ENCODE peak calls at places on chromosomes 4 and X, in four cellular contexts. One of them, this sample, is unnamed.
A peak's percentile ranks its signal among the peaks of the same experiment; 100 is the strongest.

GRCh38 chrX:68183612-68184214 is 249.6 kb downstream of the OPHN1 start:
- DNase-seq in cardiac muscle cell: peak; percentile 32
- DNase-seq in left lung: no peak
- DNase-seq in lower lobe of right lung: no peak
- DNase-seq in this sample: no peak

GRCh38 chrX:35166023-35166422 is 223.4 kb downstream of the FAM47B start:
- DNase-seq in cardiac muscle cell: peak; percentile 8
- DNase-seq in left lung: no peak
- DNase-seq in lower lobe of right lung: no peak
- DNase-seq in this sample: no peak

GRCh38 chr4:23857353-23857752 is 32.5 kb downstream of the PPARGC1A start:
- DNase-seq in cardiac muscle cell: no peak
- DNase-seq in left lung: no peak
- DNase-seq in lower lobe of right lung: no peak
- DNase-seq in this sample: no peak

GRCh38 chrX:154649864-154650510 is 3.4 kb downstream of the CTAG2 start:
- DNase-seq in cardiac muscle cell: no peak
- DNase-seq in left lung: no peak
- DNase-seq in lower lobe of right lung: no peak
- DNase-seq in this sample: no peak

GRCh38 chr4:169201144-169202124 is 69.3 kb downstream of the SH3RF1 start:
- DNase-seq in cardiac muscle cell: no peak
- DNase-seq in left lung: no peak
- DNase-seq in lower lobe of right lung: no peak
- DNase-seq in this sample: no peak

GRCh38 chrX:121308276-121308805 is 260.9 kb downstream of the GLUD2 start:
- DNase-seq in cardiac muscle cell: peak; percentile 24
- DNase-seq in left lung: no peak
- DNase-seq in lower lobe of right lung: no peak
- DNase-seq in this sample: no peak

GRCh38 chr4:151472297-151472696 is 63.3 kb downstream of the FHIP1A start:
- DNase-seq in cardiac muscle cell: no peak
- DNase-seq in left lung: no peak
- DNase-seq in lower lobe of right lung: no peak
- DNase-seq in this sample: no peak

GRCh38 chr4:21097865-21098264 is 397.6 kb downstream of the PACRGL start:
- DNase-seq in cardiac muscle cell: no peak
- DNase-seq in left lung: no peak
- DNase-seq in lower lobe of right lung: no peak
- DNase-seq in this sample: no peak

GRCh38 chrX:119729408-119730201 is 28.8 kb upstream of the SOWAHD start:
- DNase-seq in cardiac muscle cell: peak; percentile 64
- DNase-seq in left lung: no peak
- DNase-seq in lower lobe of right lung: peak; percentile 52
- DNase-seq in this sample: peak; percentile 40

GRCh38 chr4:138259801-138260200 is 17.7 kb upstream of the SLC7A11 start:
- DNase-seq in cardiac muscle cell: no peak
- DNase-seq in left lung: no peak
- DNase-seq in lower lobe of right lung: no peak
- DNase-seq in this sample: no peak

DNA sequence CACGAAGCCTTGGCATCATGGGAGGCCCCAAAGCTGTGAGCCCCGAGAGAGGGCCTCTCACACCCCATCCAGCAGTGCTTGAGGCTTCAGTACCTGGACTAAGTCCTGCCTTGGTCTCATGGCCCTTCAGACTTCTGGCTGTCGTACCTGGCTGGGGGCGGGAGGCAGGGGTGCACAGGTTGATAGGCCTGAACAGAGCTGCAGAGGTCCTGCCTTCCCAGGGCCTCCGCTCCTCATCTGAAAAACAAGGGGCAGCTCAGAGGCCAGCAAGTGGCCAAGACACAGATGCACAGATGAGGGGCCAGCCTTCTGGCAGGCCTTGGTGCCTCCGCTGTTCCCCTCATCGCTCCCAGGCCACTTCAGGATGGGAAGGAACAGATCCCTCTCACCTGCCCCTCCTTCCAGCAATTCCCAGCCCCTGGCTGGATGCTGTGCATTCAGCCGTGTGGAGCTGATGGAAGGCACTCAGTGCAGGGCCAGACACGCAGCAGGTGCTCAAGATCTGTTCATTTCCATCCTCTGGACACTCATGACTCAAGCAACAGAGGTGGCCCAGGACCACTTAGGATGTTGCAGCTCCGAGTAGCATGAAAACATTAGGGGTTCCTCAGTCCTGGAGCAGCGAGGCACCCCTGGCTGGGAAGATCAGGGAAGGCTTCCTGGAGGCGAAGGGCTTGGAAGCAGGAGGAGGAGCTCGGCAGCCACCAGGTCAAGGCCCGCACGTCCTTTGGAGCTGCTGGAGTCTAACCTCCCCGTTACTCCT is 1.4 kb downstream of the ZNF185 start:
- DNase-seq in cardiac muscle cell: no peak
- DNase-seq in left lung: no peak
- DNase-seq in lower lobe of right lung: no peak
- DNase-seq in this sample: no peak
- H3K4me1 ChIP-seq in cardiac muscle cell: no peaks in the 10 kb centered on the region
- H3K4me1 ChIP-seq in left lung: no peaks in the 10 kb centered on the region
- H3K4me1 ChIP-seq in lower lobe of right lung: no peaks in the 10 kb centered on the region
- H3K4me1 ChIP-seq in this sample: no peaks in the 10 kb centered on the region

GRCh38 chrX:19799319-19800182 is 87.8 kb downstream of the SH3KBP1 start:
- DNase-seq in cardiac muscle cell: no peak
- DNase-seq in left lung: no peak
- DNase-seq in lower lobe of right lung: no peak
- DNase-seq in this sample: no peak
- H3K4me3 ChIP-seq in cardiac muscle cell: no peak overlapping the region
- H3K4me3 ChIP-seq in left lung: no peak overlapping the region
- H3K4me3 ChIP-seq in lower lobe of right lung: peak overlapping the region; percentile 28
- H3K4me3 ChIP-seq in this sample: no peak overlapping the region

GRCh38 chr4:55947254-55947882 is 1.4 kb upstream of the CEP135 start:
- DNase-seq in cardiac muscle cell: no peak
- DNase-seq in left lung: no peak
- DNase-seq in lower lobe of right lung: no peak
- DNase-seq in this sample: no peak
- H3K4me1 ChIP-seq in cardiac muscle cell: peaks cover 14% of the 10 kb centered on the region
- H3K4me1 ChIP-seq in left lung: peaks cover 28% of the 10 kb centered on the region
- H3K4me1 ChIP-seq in lower lobe of right lung: peaks cover 25% of the 10 kb centered on the region
- H3K4me1 ChIP-seq in this sample: peaks cover 3% of the 10 kb centered on the region

DNA sequence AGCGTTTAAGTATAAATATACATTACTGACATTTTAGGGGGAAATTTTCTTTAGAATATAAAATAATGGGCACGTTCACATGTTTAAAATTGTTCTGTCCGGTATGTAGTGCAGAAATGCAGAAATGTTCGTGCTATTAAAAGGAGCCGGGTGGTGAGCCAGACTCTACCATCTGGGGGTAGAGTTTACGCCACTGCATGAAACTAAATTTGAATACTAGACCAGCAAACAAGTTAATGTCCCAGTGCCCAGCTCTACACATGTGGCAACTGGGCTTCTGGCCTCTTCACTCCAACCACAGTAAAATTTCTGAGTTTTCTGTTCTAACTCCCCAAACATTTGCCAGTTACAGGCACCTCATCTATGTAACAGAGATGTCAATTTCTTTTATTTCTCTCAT is 1453.3 kb upstream of the TENM3 start:
- DNase-seq in cardiac muscle cell: no peak
- DNase-seq in left lung: no peak
- DNase-seq in lower lobe of right lung: no peak
- DNase-seq in this sample: no peak
- H3K4me3 ChIP-seq in cardiac muscle cell: no peak overlapping the region
- H3K4me3 ChIP-seq in left lung: no peak overlapping the region
- H3K4me3 ChIP-seq in lower lobe of right lung: no peak overlapping the region
- H3K4me3 ChIP-seq in this sample: no peak overlapping the region

GRCh38 chr4:1017706-1018105 is 6.3 kb downstream of the FGFRL1 start:
- DNase-seq in cardiac muscle cell: no peak
- DNase-seq in left lung: no peak
- DNase-seq in lower lobe of right lung: no peak
- DNase-seq in this sample: no peak
- H3K4me1 ChIP-seq in cardiac muscle cell: peaks cover 14% of the 10 kb centered on the region
- H3K4me1 ChIP-seq in left lung: peaks cover 2% of the 10 kb centered on the region
- H3K4me1 ChIP-seq in lower lobe of right lung: peaks cover 4% of the 10 kb centered on the region
- H3K4me1 ChIP-seq in this sample: no peaks in the 10 kb centered on the region

DNA sequence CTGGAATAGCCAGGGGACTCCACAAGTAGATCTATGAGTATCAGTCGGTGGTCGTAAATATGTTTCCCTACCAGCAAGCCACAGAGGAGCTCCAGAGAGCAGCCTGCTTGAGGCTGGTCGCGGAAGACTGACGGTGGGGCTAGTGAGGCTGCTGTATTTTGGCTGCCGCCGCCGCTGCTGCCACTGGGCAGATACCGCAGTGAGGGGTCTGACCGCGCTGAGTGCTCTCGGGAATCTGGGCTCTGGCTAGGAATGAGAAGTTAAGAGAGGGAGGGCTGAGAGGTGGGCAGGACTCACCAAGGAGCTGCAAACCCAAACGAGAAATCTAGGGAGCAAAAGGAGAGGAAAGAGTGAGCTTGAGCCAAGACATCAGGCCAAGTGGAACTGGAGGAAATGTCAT is at the start of gene EXOC1L:
- DNase-seq in cardiac muscle cell: peak; percentile 78
- DNase-seq in left lung: no peak
- DNase-seq in lower lobe of right lung: no peak
- DNase-seq in this sample: peak; percentile 15
- H3K4me3 ChIP-seq in cardiac muscle cell: no peak within 1 kb of the TSS
- H3K4me3 ChIP-seq in left lung: no peak within 1 kb of the TSS
- H3K4me3 ChIP-seq in lower lobe of right lung: peak within 1 kb of the TSS; percentile 27
- H3K4me3 ChIP-seq in this sample: peak within 1 kb of the TSS; percentile 30

GRCh38 chr4:147515220-147515936 is 34.5 kb downstream of the EDNRA start:
- DNase-seq in cardiac muscle cell: no peak
- DNase-seq in left lung: no peak
- DNase-seq in lower lobe of right lung: no peak
- DNase-seq in this sample: no peak

GRCh38 chr4:147513952-147514351 is 33.1 kb downstream of the EDNRA start:
- DNase-seq in cardiac muscle cell: no peak
- DNase-seq in left lung: no peak
- DNase-seq in lower lobe of right lung: no peak
- DNase-seq in this sample: no peak

GRCh38 chr4:147516133-147516532 is 35.2 kb downstream of the EDNRA start:
- DNase-seq in cardiac muscle cell: no peak
- DNase-seq in left lung: no peak
- DNase-seq in lower lobe of right lung: no peak
- DNase-seq in this sample: no peak

GRCh38 chr4:147518846-147519767 is 38.2 kb downstream of the EDNRA start:
- DNase-seq in cardiac muscle cell: peak; percentile 66
- DNase-seq in left lung: no peak
- DNase-seq in lower lobe of right lung: peak; percentile 51
- DNase-seq in this sample: no peak

DNA sequence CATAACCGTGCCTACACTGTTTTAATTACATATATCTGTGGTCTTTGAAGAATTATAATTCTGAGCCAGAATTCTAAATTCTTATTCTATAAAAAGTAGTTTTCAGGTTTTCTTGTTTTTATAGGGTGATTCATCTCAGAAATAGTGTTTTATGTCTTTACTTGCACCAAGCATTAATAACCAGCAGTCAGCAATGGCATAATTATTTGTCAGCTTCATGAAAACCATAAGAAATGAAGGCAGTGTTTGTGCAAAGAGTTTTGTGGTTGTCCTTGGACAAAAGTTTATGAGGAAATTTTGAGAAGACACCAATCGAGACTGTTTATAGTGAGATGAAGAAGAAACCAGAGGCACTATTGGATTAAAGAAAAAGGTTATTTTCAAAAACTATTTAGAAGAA is 37.2 kb downstream of the EDNRA start:
- DNase-seq in cardiac muscle cell: no peak
- DNase-seq in left lung: no peak
- DNase-seq in lower lobe of right lung: no peak
- DNase-seq in this sample: no peak
- H3K4me1 ChIP-seq in cardiac muscle cell: peaks cover 4% of the 10 kb centered on the region
- H3K4me1 ChIP-seq in left lung: no peaks in the 10 kb centered on the region
- H3K4me1 ChIP-seq in lower lobe of right lung: no peaks in the 10 kb centered on the region
- H3K4me1 ChIP-seq in this sample: no peaks in the 10 kb centered on the region

DNA sequence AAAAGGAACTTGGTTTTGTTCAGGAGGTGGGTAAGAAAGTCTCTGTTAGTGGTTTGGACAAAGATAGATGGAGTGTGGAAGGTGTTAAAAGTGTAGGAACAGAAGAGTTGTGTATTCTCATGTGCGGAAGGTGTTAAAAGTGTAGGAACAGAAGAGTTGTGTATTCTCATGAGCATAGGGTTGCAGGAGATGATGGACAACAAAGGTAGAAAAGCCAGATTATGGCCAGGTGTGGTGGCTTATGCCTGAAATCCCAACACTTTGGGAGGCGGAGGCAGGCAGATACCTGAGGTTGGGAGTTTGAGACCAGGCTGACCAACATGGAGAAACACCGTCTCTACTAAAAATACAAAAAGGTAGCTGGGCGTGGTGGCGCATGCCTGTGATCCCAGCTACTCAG is 2.5 kb downstream of the RPL34 start:
- DNase-seq in cardiac muscle cell: no peak
- DNase-seq in left lung: no peak
- DNase-seq in lower lobe of right lung: no peak
- DNase-seq in this sample: no peak
- H3K4me3 ChIP-seq in cardiac muscle cell: no peak overlapping the region
- H3K4me3 ChIP-seq in left lung: no peak overlapping the region
- H3K4me3 ChIP-seq in lower lobe of right lung: no peak overlapping the region
- H3K4me3 ChIP-seq in this sample: no peak overlapping the region

This sample was measured in psoas muscle.